ENCODE peak calls at places on chromosome 3, in five cellular contexts. One of them, this sample, is unnamed.

GRCh38 chr3:194322701-194323174 is 28.4 kb downstream of the CPN2 start:
- DNase-seq in GM12878: no peak
- DNase-seq in NT2/D1: no peak
- DNase-seq in HepG2: peak; percentile 50
- DNase-seq in H1: no peak
- DNase-seq in this sample: no peak

GRCh38 chr3:179750720-179751328 is 98.0 kb downstream of the USP13 start:
- DNase-seq in GM12878: no peak
- DNase-seq in H1: no peak
- DNase-seq in NT2/D1: no peak
- DNase-seq in HepG2: peak; percentile 17
- DNase-seq in this sample: peak; percentile 11

GRCh38 chr3:69009559-69010410 is 3.7 kb downstream of the EOGT start:
- DNase-seq in NT2/D1: peak; percentile 81
- DNase-seq in HepG2: no peak
- DNase-seq in H1: no peak
- DNase-seq in GM12878: no peak
- DNase-seq in this sample: no peak

GRCh38 chr3:124774305-124774673 is 44.0 kb downstream of the UMPS start:
- DNase-seq in H1: no peak
- DNase-seq in GM12878: no peak
- DNase-seq in HepG2: no peak
- DNase-seq in NT2/D1: peak; percentile 76
- DNase-seq in this sample: no peak

GRCh38 chr3:187222801-187223200 is 25.5 kb downstream of the RTP1 start:
- DNase-seq in NT2/D1: no peak
- DNase-seq in HepG2: peak; percentile 24
- DNase-seq in GM12878: no peak
- DNase-seq in H1: no peak
- DNase-seq in this sample: no peak

GRCh38 chr3:152398495-152398894 is 129.8 kb downstream of the MBNL1 start:
- DNase-seq in GM12878: no peak
- DNase-seq in NT2/D1: no peak
- DNase-seq in H1: no peak
- DNase-seq in HepG2: no peak
- DNase-seq in this sample: no peak

GRCh38 chr3:43213631-43214030 is 72.7 kb upstream of the SNRK start:
- DNase-seq in GM12878: peak; percentile 21
- DNase-seq in NT2/D1: no peak
- DNase-seq in HepG2: no peak
- DNase-seq in H1: no peak
- DNase-seq in this sample: no peak

GRCh38 chr3:136277634-136278033 is 27.5 kb downstream of the PCCB start:
- DNase-seq in HepG2: no peak
- DNase-seq in H1: peak; percentile 64
- DNase-seq in GM12878: no peak
- DNase-seq in NT2/D1: peak; percentile 63
- DNase-seq in this sample: no peak

GRCh38 chr3:124769462-124769861 is 39.2 kb downstream of the UMPS start:
- DNase-seq in NT2/D1: no peak
- DNase-seq in H1: no peak
- DNase-seq in HepG2: no peak
- DNase-seq in GM12878: no peak
- DNase-seq in this sample: no peak

GRCh38 chr3:49248828-49249227 is 28.2 kb downstream of the C3orf62 start:
- DNase-seq in NT2/D1: no peak
- DNase-seq in GM12878: peak; percentile 12
- DNase-seq in H1: no peak
- DNase-seq in HepG2: no peak
- DNase-seq in this sample: no peak

GRCh38 chr3:12959838-12960378 is 113.3 kb downstream of the IQSEC1 start:
- DNase-seq in H1: no peak
- DNase-seq in HepG2: no peak
- DNase-seq in GM12878: no peak
- DNase-seq in NT2/D1: no peak
- DNase-seq in this sample: no peak

GRCh38 chr3:24299801-24300626 is 194.6 kb downstream of the THRB start:
- DNase-seq in HepG2: no peak
- DNase-seq in H1: no peak
- DNase-seq in NT2/D1: no peak
- DNase-seq in GM12878: no peak
- DNase-seq in this sample: no peak

GRCh38 chr3:136817448-136817847 is 1.5 kb upstream of the SLC35G2 start:
- DNase-seq in NT2/D1: no peak
- DNase-seq in GM12878: no peak
- DNase-seq in HepG2: no peak
- DNase-seq in H1: no peak
- DNase-seq in this sample: no peak

GRCh38 chr3:51669241-51670052 is 1.6 kb upstream of the TEX264 start:
- DNase-seq in HepG2: peak; percentile 73
- DNase-seq in H1: peak; percentile 98
- DNase-seq in GM12878: no peak
- DNase-seq in NT2/D1: peak; percentile 89
- DNase-seq in this sample: peak; percentile 82

GRCh38 chr3:54085936-54086335 is 36.4 kb upstream of the CACNA2D3 start:
- DNase-seq in GM12878: no peak
- DNase-seq in HepG2: no peak
- DNase-seq in NT2/D1: no peak
- DNase-seq in H1: no peak
- DNase-seq in this sample: no peak

GRCh38 chr3:149128856-149129255 is 582 bp upstream of the HPS3 start:
- DNase-seq in H1: no peak
- DNase-seq in GM12878: no peak
- DNase-seq in NT2/D1: no peak
- DNase-seq in HepG2: no peak
- DNase-seq in this sample: no peak

GRCh38 chr3:104846270-104846669 is 520.4 kb upstream of the ALCAM start:
- DNase-seq in GM12878: no peak
- DNase-seq in HepG2: no peak
- DNase-seq in H1: no peak
- DNase-seq in NT2/D1: no peak
- DNase-seq in this sample: no peak

GRCh38 chr3:132507657-132508056 is 89.4 kb upstream of the ACKR4 start:
- DNase-seq in NT2/D1: no peak
- DNase-seq in GM12878: no peak
- DNase-seq in HepG2: no peak
- DNase-seq in H1: no peak
- DNase-seq in this sample: no peak

GRCh38 chr3:16252243-16252978 is 12.3 kb downstream of the DPH3 start:
- DNase-seq in NT2/D1: no peak
- DNase-seq in H1: no peak
- DNase-seq in GM12878: peak; percentile 32
- DNase-seq in HepG2: peak; percentile 91
- DNase-seq in this sample: no peak

GRCh38 chr3:102941761-102942160 is 506.9 kb downstream of the ZPLD1 start:
- DNase-seq in NT2/D1: no peak
- DNase-seq in H1: no peak
- DNase-seq in GM12878: no peak
- DNase-seq in HepG2: no peak
- DNase-seq in this sample: no peak

GRCh38 chr3:143594217-143594616 is 254.1 kb downstream of the SLC9A9 start:
- DNase-seq in GM12878: no peak
- DNase-seq in H1: no peak
- DNase-seq in NT2/D1: no peak
- DNase-seq in HepG2: peak; percentile 9
- DNase-seq in this sample: no peak

GRCh38 chr3:155778441-155778840 is 27.6 kb downstream of the C3orf33 start:
- DNase-seq in NT2/D1: no peak
- DNase-seq in GM12878: no peak
- DNase-seq in HepG2: no peak
- DNase-seq in H1: no peak
- DNase-seq in this sample: no peak

GRCh38 chr3:156382458-156383346 is 172.2 kb downstream of the SSR3 start:
- DNase-seq in GM12878: no peak
- DNase-seq in H1: peak; percentile 80
- DNase-seq in HepG2: peak; percentile 24
- DNase-seq in NT2/D1: no peak
- DNase-seq in this sample: peak; percentile 65

GRCh38 chr3:46301122-46301835 is 52.6 kb upstream of the CCR2 start:
- DNase-seq in NT2/D1: no peak
- DNase-seq in HepG2: no peak
- DNase-seq in H1: no peak
- DNase-seq in GM12878: no peak
- DNase-seq in this sample: no peak

GRCh38 chr3:71109241-71109976 is 474.1 kb downstream of the FOXP1 start:
- DNase-seq in HepG2: no peak
- DNase-seq in GM12878: no peak
- DNase-seq in NT2/D1: no peak
- DNase-seq in H1: no peak
- DNase-seq in this sample: no peak

GRCh38 chr3:177141471-177141870 is 55.8 kb downstream of the TBL1XR1 start:
- DNase-seq in HepG2: no peak
- DNase-seq in NT2/D1: no peak
- DNase-seq in GM12878: no peak
- DNase-seq in H1: no peak
- DNase-seq in this sample: no peak

GRCh38 chr3:78804251-78805037 is 963.4 kb downstream of the ROBO1 start:
- DNase-seq in GM12878: no peak
- DNase-seq in NT2/D1: no peak
- DNase-seq in HepG2: no peak
- DNase-seq in H1: no peak
- DNase-seq in this sample: no peak

DNA sequence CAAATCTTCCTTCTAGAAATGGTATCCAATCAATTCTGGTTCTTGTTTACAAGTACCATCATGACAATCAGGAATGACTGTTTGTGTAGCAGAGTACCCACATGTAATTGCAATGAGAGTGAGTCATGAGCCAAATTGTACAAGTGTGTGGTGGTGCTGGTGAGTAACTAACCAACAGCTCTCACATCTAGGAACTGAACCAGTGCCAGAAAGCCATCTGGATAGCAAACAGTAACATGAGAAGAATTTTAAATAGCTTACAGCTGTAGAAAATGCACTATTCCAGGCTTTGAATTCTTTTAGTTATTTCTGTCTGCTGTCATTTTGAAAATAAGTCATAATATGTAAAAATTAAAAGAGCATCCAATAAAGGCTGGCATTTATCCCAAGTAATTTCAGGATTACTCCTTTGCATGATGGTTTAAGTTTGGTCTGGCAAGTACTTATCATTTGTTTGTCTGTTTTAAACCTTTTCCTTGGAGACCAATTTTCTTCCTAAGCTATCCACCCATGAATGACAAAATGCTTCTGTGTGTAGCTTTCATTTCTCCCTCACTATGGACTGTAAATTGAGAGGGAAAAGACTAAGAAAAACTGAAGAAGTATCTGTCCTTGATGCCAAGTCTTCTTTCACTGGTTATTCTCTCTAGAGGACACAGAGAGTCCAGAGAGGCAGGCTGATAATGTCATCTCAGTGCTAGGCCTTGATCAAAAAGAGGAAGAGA is 60.0 kb downstream of the PIK3CB start:
- DNase-seq in NT2/D1: no peak
- DNase-seq in HepG2: peak; percentile 71
- DNase-seq in GM12878: no peak
- DNase-seq in H1: peak; percentile 4
- DNase-seq in this sample: no peak
- TF ChIP-seq SUZ12 in NT2/D1: no peak
- TF ChIP-seq SUZ12 in HepG2: no peak
- TF ChIP-seq SUZ12 in GM12878: no peak
- TF ChIP-seq SUZ12 in H1: no peak
- TF ChIP-seq SUZ12 in this sample: no peak

DNA sequence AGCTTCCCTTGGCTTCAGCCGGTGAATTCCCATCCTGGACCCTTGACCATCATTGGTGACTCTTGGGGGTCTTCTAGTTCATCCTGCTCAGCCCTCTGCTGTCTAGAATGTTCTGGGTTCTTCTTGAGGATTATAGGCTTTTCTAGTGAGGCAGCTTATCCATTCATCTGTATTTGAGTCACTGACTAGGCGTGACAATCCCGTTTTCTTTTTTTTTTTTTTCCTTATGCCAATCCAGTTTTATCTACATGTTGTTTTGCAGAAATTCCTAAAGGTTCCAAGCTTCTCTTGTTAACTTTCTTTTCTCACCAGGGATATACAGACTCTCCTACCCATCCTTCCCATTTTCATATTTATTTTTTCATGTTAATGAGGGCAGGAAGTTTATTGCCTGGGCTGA is 6.6 kb upstream of the TRAK1 start:
- DNase-seq in GM12878: no peak
- DNase-seq in HepG2: no peak
- DNase-seq in H1: no peak
- DNase-seq in NT2/D1: no peak
- DNase-seq in this sample: no peak
- TF ChIP-seq SUZ12 in GM12878: no peak
- TF ChIP-seq SUZ12 in HepG2: no peak
- TF ChIP-seq SUZ12 in H1: no peak
- TF ChIP-seq SUZ12 in NT2/D1: no peak
- TF ChIP-seq SUZ12 in this sample: no peak

DNA sequence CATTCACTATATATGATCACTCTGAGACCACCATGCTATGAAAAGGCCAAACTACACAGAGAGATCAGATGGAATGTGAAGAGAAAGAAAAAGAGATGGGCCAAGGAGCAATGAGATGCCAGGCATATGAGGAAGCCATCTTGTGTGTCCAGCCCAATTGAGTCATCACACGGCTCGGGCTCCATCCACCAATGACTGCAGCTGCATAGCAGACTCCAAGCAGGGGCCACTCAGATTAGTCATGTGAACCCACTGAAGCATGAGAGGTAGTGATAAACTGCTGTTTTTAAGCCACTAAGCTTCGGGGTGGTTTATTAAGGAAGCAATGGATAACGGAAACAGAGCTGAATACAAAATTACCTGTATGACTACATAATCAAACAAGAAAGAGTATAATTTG is 185.9 kb downstream of the SUCLG2 start:
- DNase-seq in H1: no peak
- DNase-seq in NT2/D1: no peak
- DNase-seq in GM12878: no peak
- DNase-seq in HepG2: no peak
- DNase-seq in this sample: no peak
- TF ChIP-seq SUZ12 in H1: no peak
- TF ChIP-seq SUZ12 in NT2/D1: no peak
- TF ChIP-seq SUZ12 in GM12878: no peak
- TF ChIP-seq SUZ12 in HepG2: no peak
- TF ChIP-seq SUZ12 in this sample: no peak

GRCh38 chr3:31253782-31254181 is 278.9 kb upstream of the STT3B start:
- DNase-seq in GM12878: no peak
- DNase-seq in H1: no peak
- DNase-seq in HepG2: no peak
- DNase-seq in NT2/D1: no peak
- DNase-seq in this sample: no peak
- TF ChIP-seq SUZ12 in GM12878: no peak
- TF ChIP-seq SUZ12 in H1: peak; percentile 23
- TF ChIP-seq SUZ12 in HepG2: no peak
- TF ChIP-seq SUZ12 in NT2/D1: no peak
- TF ChIP-seq SUZ12 in this sample: no peak

DNA sequence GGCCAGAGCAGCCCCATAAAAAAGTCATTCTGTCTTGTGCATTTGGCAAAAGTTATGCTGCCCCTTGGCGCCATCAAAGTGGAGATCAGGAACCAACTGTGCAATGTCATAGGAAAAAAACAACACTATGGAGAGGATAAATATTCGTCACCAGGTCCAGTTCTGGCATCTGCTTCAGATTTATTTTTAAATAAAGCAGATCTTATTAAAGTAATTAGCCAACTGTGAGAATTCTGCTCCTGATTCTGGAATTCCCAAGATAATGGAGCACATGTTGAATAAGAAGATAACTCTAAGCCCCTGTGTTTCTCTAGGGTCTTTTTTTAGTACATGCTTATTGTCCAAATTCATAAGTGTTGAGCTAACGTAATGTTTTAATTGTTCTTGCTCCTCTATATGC is 500.0 kb upstream of the IL12A start:
- DNase-seq in NT2/D1: no peak
- DNase-seq in GM12878: no peak
- DNase-seq in H1: no peak
- DNase-seq in HepG2: no peak
- DNase-seq in this sample: no peak
- TF ChIP-seq SUZ12 in NT2/D1: no peak
- TF ChIP-seq SUZ12 in GM12878: no peak
- TF ChIP-seq SUZ12 in H1: no peak
- TF ChIP-seq SUZ12 in HepG2: no peak
- TF ChIP-seq SUZ12 in this sample: no peak

This sample was measured in HEK293T.